ENCODE peak calls at places on chromosomes 11 and 22, in nine cellular contexts. O, M, T, B, K, S, E, P and Y are unnamed samples.

GRCh38 chr22:46881373-46882118 is 119.1 kb downstream of the TBC1D22A start:
- DNase-seq in P (no peak), T (no peak), S (no peak), E (no peak), O (no peak), B (no peak), K (no peak), M (no peak), Y (no peak)

GRCh38 chr11:127825185-127825584 is 762.2 kb downstream of the ETS1 start:
- DNase-seq in P (no peak), S (no peak), B (no peak), K (no peak), M (no peak), O (no peak), E (no peak), T (no peak), Y (no peak)

GRCh38 chr11:15101072-15101701 is 13.5 kb upstream of the INSC start:
- DNase-seq in E (no peak), K (peak; percentile 90), S (peak; percentile 7), M (no peak), T (peak; percentile 79), P (peak; percentile 36), B (peak; percentile 55), O (peak; percentile 57), Y (peak; percentile 73)

GRCh38 chr11:74069146-74070046 is 60.5 kb upstream of the UCP3 start:
- DNase-seq in T (no peak), S (no peak), B (no peak), M (no peak), P (no peak), O (no peak), K (peak; percentile 48), E (no peak), Y (peak; percentile 14)

GRCh38 chr22:22865311-22866072 is 22.1 kb upstream of the IGLL5 start:
- DNase-seq in S (no peak), T (no peak), M (peak; percentile 71), B (no peak), E (no peak), P (no peak), K (no peak), O (no peak), Y (no peak)

GRCh38 chr22:17411213-17411612 is 42.0 kb downstream of the CECR2 start:
- DNase-seq in S (no peak), M (no peak), B (peak; percentile 39), P (no peak), T (peak; percentile 48), O (no peak), K (no peak), E (no peak), Y (no peak)

GRCh38 chr22:29128891-29129643 is 56.2 kb downstream of the KREMEN1 start:
- DNase-seq in E (no peak), M (no peak), T (no peak), O (no peak), K (no peak), B (no peak), P (no peak), S (no peak), Y (no peak)

GRCh38 chr11:43638717-43639116 is 41.8 kb upstream of the HSD17B12 start:
- DNase-seq in S (no peak), E (no peak), O (no peak), M (no peak), P (no peak), K (no peak), T (no peak), B (no peak), Y (no peak)

GRCh38 chr11:44030276-44030932 is 17.4 kb upstream of the ACCSL start:
- DNase-seq in M (no peak), E (no peak), O (no peak), B (no peak), S (no peak), P (peak; percentile 26), T (peak; percentile 62), K (peak; percentile 47), Y (peak; percentile 40)

GRCh38 chr11:2569321-2569721 is 124.5 kb downstream of the KCNQ1 start:
- DNase-seq in O (no peak), B (no peak), E (no peak), S (no peak), M (no peak), K (peak; percentile 43), P (no peak), T (no peak), Y (no peak)

GRCh38 chr22:45503071-45503815 is 560 bp downstream of the FBLN1 start:
- DNase-seq in S (no peak), B (no peak), K (no peak), T (peak; percentile 35), O (no peak), E (no peak), P (no peak), M (no peak), Y (no peak)

GRCh38 chr22:49398646-49399045 is 429.0 kb downstream of the BRD1 start:
- DNase-seq in K (no peak), B (no peak), T (no peak), P (no peak), S (no peak), O (no peak), M (no peak), E (no peak), Y (no peak)

GRCh38 chr22:36469094-36469710 is 12.2 kb downstream of the TXN2 start:
- DNase-seq in B (no peak), M (no peak), T (no peak), P (no peak), O (no peak), E (no peak), K (no peak), S (no peak), Y (no peak)

GRCh38 chr11:125457814-125458343 is 38.2 kb downstream of the FEZ1 start:
- DNase-seq in T (no peak), E (no peak), M (no peak), B (peak; percentile 76), O (no peak), K (peak; percentile 73), P (no peak), S (no peak), Y (peak; percentile 36)